ENCODE peak calls at places on chromosomes 2 and 18, in six cellular contexts. F, H, Q, P, I and T are unnamed samples.

GRCh38 chr2:44107974-44108373 is 60.7 kb upstream of the PPM1B start:
- DNase-seq in H (no peak), I (no peak), F (no peak), P (no peak), Q (no peak), T (no peak)

GRCh38 chr2:144679942-144680341 is 160.0 kb upstream of the ZEB2 start:
- DNase-seq in P (peak), I (no peak), H (no peak), F (no peak), Q (no peak), T (no peak)

GRCh38 chr2:17136895-17137294 is 381.3 kb downstream of the RAD51AP2 start:
- DNase-seq in I (no peak), Q (no peak), P (no peak), H (no peak), F (peak), T (no peak)

GRCh38 chr2:10331033-10331701 is 28.5 kb downstream of the HPCAL1 start:
- DNase-seq in H (peak), I (no peak), F (no peak), P (no peak), Q (peak), T (peak)

GRCh38 chr18:49723648-49724180 is 89.6 kb downstream of the ACAA2 start:
- DNase-seq in Q (peak), P (no peak), F (no peak), I (no peak), H (peak), T (no peak)

GRCh38 chr2:71101656-71102055 is 28.4 kb downstream of the MCEE start:
- DNase-seq in Q (no peak), F (peak), H (no peak), P (no peak), I (no peak), T (no peak)

GRCh38 chr2:66435549-66435875 is 587 bp downstream of the MEIS1 start:
- DNase-seq in I (no peak), F (no peak), Q (no peak), H (no peak), P (no peak), T (no peak)

GRCh38 chr2:32711908-32712307 is 84.1 kb downstream of the TTC27 start:
- DNase-seq in P (no peak), H (no peak), I (no peak), F (no peak), Q (no peak), T (no peak)

GRCh38 chr2:197072533-197072932 is 146.0 kb upstream of the PGAP1 start:
- DNase-seq in Q (no peak), H (no peak), I (no peak), F (no peak), P (no peak), T (no peak)

GRCh38 chr2:177147093-177147694 is 65.4 kb upstream of the HNRNPA3 start:
- DNase-seq in P (peak), I (no peak), Q (no peak), F (no peak), H (peak), T (no peak)

GRCh38 chr2:119389615-119390306 is 23.0 kb downstream of the DBI start:
- DNase-seq in F (peak), H (no peak), Q (no peak), P (no peak), I (no peak), T (no peak)

GRCh38 chr2:233928594-233929351 is 11.6 kb downstream of the TRPM8 start:
- DNase-seq in P (peak), Q (peak), F (no peak), I (peak), H (peak), T (no peak)

GRCh38 chr2:173472112-173472511 is 117.4 kb downstream of the CDCA7 start:
- DNase-seq in Q (no peak), P (no peak), H (no peak), F (no peak), I (no peak), T (no peak)

GRCh38 chr2:1586946-1587840 is 157.1 kb downstream of the PXDN start:
- DNase-seq in P (no peak), Q (no peak), H (no peak), F (no peak), I (no peak), T (no peak)

GRCh38 chr2:240688563-240688919 is 3.1 kb upstream of the AQP12A start:
- DNase-seq in H (no peak), I (no peak), Q (no peak), P (no peak), F (no peak), T (no peak)

GRCh38 chr18:46040747-46041104 is 31.3 kb downstream of the PSTPIP2 start:
- DNase-seq in F (no peak), H (no peak), I (no peak), Q (no peak), P (no peak), T (no peak)

GRCh38 chr2:240441326-240441992 is 6.0 kb downstream of the GPC1 start:
- DNase-seq in I (no peak), P (no peak), F (no peak), Q (no peak), H (no peak), T (no peak)